ENCODE peak calls at places on chromosome 14, in five cellular contexts. N is GM23248, R is lower lobe of right lung, S is HFF-Myc, J is transverse colon. D is an unnamed sample.

GRCh38 chr14:68691031-68691864 is 101.6 kb downstream of the ZFP36L1 start:
- DNase-seq in S (no peak), R (no peak), N (no peak), J (no peak), D (no peak)

GRCh38 chr14:34098045-34098984 is 147.4 kb upstream of the EGLN3 start:
- DNase-seq in N (peak; percentile 63), R (no peak), J (peak; percentile 24), S (peak; percentile 36), D (peak; percentile 40)

GRCh38 chr14:28831126-28831525 is 64.5 kb downstream of the FOXG1 start:
- DNase-seq in R (no peak), J (no peak), N (no peak), S (no peak), D (peak; percentile 15)

GRCh38 chr14:96177766-96178377 is 26.8 kb upstream of the BDKRB2 start:
- DNase-seq in R (no peak), J (no peak), N (peak; percentile 34), S (no peak), D (no peak)

GRCh38 chr14:49863483-49864262 is 11.1 kb upstream of the NEMF start:
- DNase-seq in S (no peak), J (no peak), N (peak; percentile 31), R (no peak), D (no peak)

GRCh38 chr14:50666772-50667490 is 1.2 kb downstream of the SAV1 start:
- DNase-seq in J (peak; percentile 56), R (no peak), N (peak; percentile 85), S (no peak), D (peak; percentile 66)

GRCh38 chr14:93402951-93403350 is 27.8 kb upstream of the UNC79 start:
- DNase-seq in N (no peak), R (no peak), S (no peak), J (no peak), D (no peak)

GRCh38 chr14:50531595-50532501 is 521 bp downstream of the MAP4K5 start:
- DNase-seq in J (peak; percentile 51), N (peak; percentile 79), S (no peak), R (peak; percentile 74), D (peak; percentile 65)

GRCh38 chr14:76499399-76499798 is 123.5 kb downstream of the ESRRB start:
- DNase-seq in R (no peak), N (no peak), S (no peak), J (no peak), D (no peak)

GRCh38 chr14:79077096-79077495 is 906.9 kb downstream of the NRXN3 start:
- DNase-seq in N (no peak), J (no peak), R (no peak), S (no peak), D (no peak)

GRCh38 chr14:45177081-45177480 is 41.4 kb downstream of the FANCM start:
- DNase-seq in S (no peak), R (no peak), N (peak; percentile 86), J (no peak), D (peak; percentile 6)

GRCh38 chr14:97408937-97409860 is 612.0 kb downstream of the VRK1 start:
- DNase-seq in N (no peak), S (no peak), J (no peak), R (no peak), D (peak; percentile 66)

GRCh38 chr14:103630364-103631108 is 1.5 kb downstream of the KLC1 start:
- DNase-seq in N (peak; percentile 70), S (no peak), R (no peak), J (no peak), D (no peak)

DNA sequence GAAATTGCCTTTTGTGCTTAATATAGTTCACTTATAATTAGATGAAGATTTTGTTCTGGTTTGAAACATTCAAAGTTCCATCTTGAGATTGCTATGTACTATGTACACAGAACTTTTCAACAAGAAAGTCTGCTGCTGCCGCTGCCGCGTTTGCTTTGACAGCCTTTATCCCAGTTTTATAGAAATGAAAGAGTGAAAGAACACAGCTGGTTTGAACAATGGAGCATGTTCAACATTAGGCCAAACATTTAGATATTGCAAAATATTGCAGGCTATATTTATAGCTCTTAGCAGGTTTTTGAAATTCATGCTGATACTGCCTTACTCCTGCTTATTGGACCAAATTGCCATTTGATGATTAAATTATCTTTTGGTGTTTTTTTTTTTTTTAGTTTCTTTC is 299.8 kb upstream of the PRKD1 start:
- DNase-seq in J (no peak), R (no peak), N (peak; percentile 24), S (no peak), D (no peak)
- H3K4me3 ChIP-seq in J (no peak overlapping the region), R (no peak overlapping the region), N (peak overlapping the region; percentile 28), S (no peak overlapping the region), D (no peak overlapping the region)

DNA sequence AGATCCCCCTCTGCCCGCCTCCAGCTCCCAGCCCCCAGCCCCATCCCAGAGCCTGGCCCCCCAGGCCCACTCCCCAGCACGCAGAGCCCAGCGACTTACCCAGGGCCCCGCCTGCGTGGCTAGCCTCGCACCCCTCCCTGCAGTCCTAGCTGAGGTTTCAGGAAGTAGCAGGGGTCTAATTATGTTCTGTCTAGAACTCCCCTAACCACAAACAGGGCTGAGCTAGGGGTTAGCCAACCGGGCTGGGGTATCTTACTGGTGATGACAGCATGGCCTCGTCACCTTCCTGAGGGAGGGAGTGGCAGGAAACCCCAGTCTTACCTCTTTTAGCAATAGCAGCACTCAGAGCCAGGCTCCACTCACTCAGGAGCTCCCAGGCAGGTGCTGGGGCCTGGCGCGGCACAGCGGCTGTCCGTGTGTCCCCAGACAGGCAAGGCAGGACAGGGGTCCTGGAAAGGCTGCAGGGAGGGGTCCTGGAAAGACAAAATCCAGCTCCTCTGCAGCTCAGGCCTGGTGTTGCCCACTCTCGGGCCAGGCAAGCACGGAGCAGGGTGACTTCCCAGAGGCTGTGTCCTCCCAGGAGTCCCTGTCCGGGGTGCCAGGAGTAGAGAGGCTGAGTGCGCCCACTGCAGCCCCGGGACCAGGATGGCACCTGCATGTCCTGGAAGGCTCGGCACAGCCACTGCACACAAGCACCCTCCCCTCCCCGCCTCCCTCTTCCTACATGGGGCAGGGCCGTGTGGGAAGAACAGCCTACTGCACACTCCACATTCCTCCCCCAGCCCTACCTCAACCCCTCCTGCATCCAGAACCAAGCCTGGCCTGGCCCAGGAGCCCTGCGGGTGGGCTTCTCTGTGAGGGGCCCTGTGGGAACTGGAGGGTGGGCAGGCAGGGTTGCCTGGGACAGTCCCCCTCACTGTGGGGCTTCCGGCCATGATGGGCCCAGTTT is at the start of gene GPR132:
- DNase-seq in S (no peak), J (peak; percentile 76), R (peak; percentile 76), N (no peak), D (no peak)
- H3K4me3 ChIP-seq in S (no peak within 1 kb of the TSS), J (peak within 1 kb of the TSS; percentile 16), R (peak within 1 kb of the TSS; percentile 46), N (no peak within 1 kb of the TSS), D (no peak within 1 kb of the TSS)

DNA sequence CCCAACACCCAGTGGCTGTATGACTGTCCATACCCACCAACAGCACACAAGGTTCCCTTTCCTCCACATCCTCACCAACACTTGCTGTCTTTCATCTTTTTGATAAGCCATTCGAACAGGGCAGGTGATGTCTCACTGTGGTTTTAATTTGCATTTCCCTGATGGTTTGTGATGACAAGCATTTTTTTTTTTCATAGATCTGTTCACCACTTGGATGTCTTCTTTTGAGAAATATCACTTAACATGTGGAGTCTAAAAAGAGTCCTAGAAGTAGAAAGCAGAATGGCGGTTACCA is 198.1 kb upstream of the DIO3 start:
- DNase-seq in J (no peak), S (no peak), N (no peak), R (no peak), D (no peak)
- H3K4me3 ChIP-seq in J (no peak overlapping the region), S (no peak overlapping the region), N (no peak overlapping the region), R (no peak overlapping the region), D (no peak overlapping the region)

GRCh38 chr14:24212924-24213865 is at the start of gene CHMP4A:
- DNase-seq in S (peak; percentile 94), R (peak; percentile 99), J (peak; percentile 97), N (peak; percentile 100), D (peak; percentile 99)

GRCh38 chr14:24215495-24216344 is at the start of gene MDP1:
- DNase-seq in S (peak; percentile 65), N (peak; percentile 91), R (peak; percentile 91), J (peak; percentile 90), D (peak; percentile 93)

GRCh38 chr14:24216345-24216699 is 456 bp upstream of the MDP1 start:
- DNase-seq in R (no peak), S (no peak), J (no peak), N (no peak), D (no peak)

GRCh38 chr14:24211311-24211710 is 2.0 kb downstream of the CHMP4A start:
- DNase-seq in N (no peak), J (no peak), S (no peak), R (no peak), D (no peak)

DNA sequence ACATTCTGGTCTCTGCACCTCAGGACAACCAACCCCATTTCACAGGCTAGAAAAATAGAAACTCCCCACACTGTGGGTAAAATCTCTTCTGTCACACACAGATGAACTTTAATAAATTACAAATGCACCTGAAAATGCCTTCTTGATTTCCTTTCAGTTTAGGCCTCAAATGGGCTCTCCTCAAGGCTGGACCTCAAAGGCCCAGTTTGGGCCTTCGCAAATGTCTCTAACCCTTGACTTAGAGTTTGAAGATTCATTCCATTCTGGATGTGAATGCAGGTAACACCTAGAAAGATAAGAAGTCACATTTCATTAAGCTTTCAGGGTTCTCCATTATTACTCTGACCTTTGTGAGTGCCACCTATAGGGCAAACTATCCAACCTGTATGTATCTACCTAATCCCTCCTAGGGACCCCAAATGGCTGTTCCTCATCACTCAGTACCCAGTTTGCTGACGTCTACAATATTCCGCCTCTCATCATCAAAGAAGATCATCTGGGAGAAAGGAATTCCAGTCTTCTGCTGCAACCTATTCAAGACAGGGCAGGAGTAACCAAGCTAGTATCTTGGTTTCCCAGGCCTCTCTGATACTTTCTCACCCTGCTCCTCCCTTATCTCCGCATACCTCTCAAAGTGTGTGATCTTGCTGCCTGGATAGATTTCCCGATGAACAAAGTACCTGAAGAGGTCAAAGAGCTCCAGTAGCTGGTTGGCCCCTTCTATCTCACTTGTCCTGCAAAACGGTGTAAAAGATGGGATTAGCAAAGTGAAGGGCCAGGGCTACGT is 771 bp upstream of the CHMP4A start:
- DNase-seq in R (no peak), S (no peak), J (no peak), N (no peak), D (no peak)
- H3K4me3 ChIP-seq in R (peak overlapping the region; percentile 75), S (peak overlapping the region; percentile 73), J (peak overlapping the region; percentile 62), N (peak overlapping the region; percentile 75), D (peak overlapping the region; percentile 58)

GRCh38 chr14:88005050-88005481 is at the start of gene GPR65:
- DNase-seq in S (no peak), N (peak; percentile 24), J (no peak), R (no peak), D (no peak)
- H3K4me3 ChIP-seq in S (no peak within 1 kb of the TSS), N (no peak within 1 kb of the TSS), J (no peak within 1 kb of the TSS), R (peak within 1 kb of the TSS; percentile 37), D (no peak within 1 kb of the TSS)

GRCh38 chr14:94615823-94616570 is 3.8 kb downstream of the SERPINA3 start:
- DNase-seq in N (no peak), S (no peak), R (no peak), J (no peak), D (no peak)
- H3K4me3 ChIP-seq in N (no peak overlapping the region), S (no peak overlapping the region), R (no peak overlapping the region), J (no peak overlapping the region), D (no peak overlapping the region)

D was measured in A673.